ENCODE peak calls at places on chromosomes 5 and 9, in eight cellular contexts. One of them, this sample, is unnamed. For H3K4me1, the result is how much of the 10 kb centered on the place peaks cover.

GRCh38 chr5:19479562-19479961 is 508.4 kb downstream of the CDH18 start:
- DNase-seq in neuronal stem cell: no peak
- DNase-seq in ovary: no peak
- DNase-seq in CD8-positive, alpha-beta memory T cell: no peak
- DNase-seq in cardiac muscle cell: no peak
- DNase-seq in heart left ventricle: no peak
- DNase-seq in adrenal gland: no peak
- DNase-seq in pancreas: no peak
- DNase-seq in this sample: no peak

GRCh38 chr5:98321356-98321755 is 452.1 kb upstream of the RGMB start:
- DNase-seq in neuronal stem cell: no peak
- DNase-seq in ovary: no peak
- DNase-seq in CD8-positive, alpha-beta memory T cell: no peak
- DNase-seq in cardiac muscle cell: no peak
- DNase-seq in heart left ventricle: no peak
- DNase-seq in adrenal gland: no peak
- DNase-seq in pancreas: no peak
- DNase-seq in this sample: no peak

GRCh38 chr5:151022511-151023018 is 2.2 kb downstream of the GPX3 start:
- DNase-seq in neuronal stem cell: no peak
- DNase-seq in ovary: no peak
- DNase-seq in CD8-positive, alpha-beta memory T cell: no peak
- DNase-seq in cardiac muscle cell: peak
- DNase-seq in heart left ventricle: peak
- DNase-seq in adrenal gland: peak
- DNase-seq in pancreas: no peak
- DNase-seq in this sample: no peak

GRCh38 chr9:77533678-77534077 is 114.4 kb downstream of the GNA14 start:
- DNase-seq in neuronal stem cell: no peak
- DNase-seq in ovary: no peak
- DNase-seq in CD8-positive, alpha-beta memory T cell: no peak
- DNase-seq in cardiac muscle cell: no peak
- DNase-seq in heart left ventricle: no peak
- DNase-seq in adrenal gland: no peak
- DNase-seq in pancreas: no peak
- DNase-seq in this sample: no peak

GRCh38 chr5:109589983-109590382 is 99.7 kb upstream of the MAN2A1 start:
- DNase-seq in neuronal stem cell: no peak
- DNase-seq in ovary: no peak
- DNase-seq in CD8-positive, alpha-beta memory T cell: peak
- DNase-seq in cardiac muscle cell: no peak
- DNase-seq in heart left ventricle: no peak
- DNase-seq in adrenal gland: no peak
- DNase-seq in pancreas: no peak
- DNase-seq in this sample: no peak

GRCh38 chr9:4594994-4595393 is 67.1 kb upstream of the PLPP6 start:
- DNase-seq in neuronal stem cell: no peak
- DNase-seq in ovary: no peak
- DNase-seq in CD8-positive, alpha-beta memory T cell: no peak
- DNase-seq in cardiac muscle cell: no peak
- DNase-seq in heart left ventricle: no peak
- DNase-seq in adrenal gland: no peak
- DNase-seq in pancreas: no peak
- DNase-seq in this sample: no peak

GRCh38 chr5:93277001-93277400 is 304.0 kb downstream of the NR2F1-AS1 start:
- DNase-seq in neuronal stem cell: no peak
- DNase-seq in ovary: no peak
- DNase-seq in CD8-positive, alpha-beta memory T cell: no peak
- DNase-seq in cardiac muscle cell: no peak
- DNase-seq in heart left ventricle: no peak
- DNase-seq in adrenal gland: no peak
- DNase-seq in pancreas: no peak
- DNase-seq in this sample: no peak

GRCh38 chr5:171272996-171273970 is 35.8 kb upstream of the TLX3 start:
- DNase-seq in neuronal stem cell: peak
- DNase-seq in ovary: no peak
- DNase-seq in CD8-positive, alpha-beta memory T cell: no peak
- DNase-seq in cardiac muscle cell: peak
- DNase-seq in heart left ventricle: no peak
- DNase-seq in adrenal gland: no peak
- DNase-seq in pancreas: no peak
- DNase-seq in this sample: peak

GRCh38 chr5:151142933-151143332 is 14.6 kb downstream of the ANXA6 start:
- DNase-seq in neuronal stem cell: no peak
- DNase-seq in ovary: no peak
- DNase-seq in CD8-positive, alpha-beta memory T cell: no peak
- DNase-seq in cardiac muscle cell: no peak
- DNase-seq in heart left ventricle: no peak
- DNase-seq in adrenal gland: no peak
- DNase-seq in pancreas: no peak
- DNase-seq in this sample: no peak

GRCh38 chr9:629136-629535 is 212.4 kb upstream of the DMRT1 start:
- DNase-seq in neuronal stem cell: no peak
- DNase-seq in ovary: no peak
- DNase-seq in CD8-positive, alpha-beta memory T cell: no peak
- DNase-seq in cardiac muscle cell: no peak
- DNase-seq in heart left ventricle: no peak
- DNase-seq in adrenal gland: no peak
- DNase-seq in pancreas: no peak
- DNase-seq in this sample: no peak

GRCh38 chr5:67206381-67207328 is 10.1 kb upstream of the CD180 start:
- DNase-seq in neuronal stem cell: no peak
- DNase-seq in ovary: no peak
- DNase-seq in CD8-positive, alpha-beta memory T cell: peak
- DNase-seq in cardiac muscle cell: no peak
- DNase-seq in heart left ventricle: no peak
- DNase-seq in adrenal gland: no peak
- DNase-seq in pancreas: no peak
- DNase-seq in this sample: no peak

GRCh38 chr9:27394826-27395201 is 97.9 kb upstream of the EQTN start:
- DNase-seq in neuronal stem cell: no peak
- DNase-seq in ovary: no peak
- DNase-seq in CD8-positive, alpha-beta memory T cell: no peak
- DNase-seq in cardiac muscle cell: no peak
- DNase-seq in heart left ventricle: no peak
- DNase-seq in adrenal gland: no peak
- DNase-seq in pancreas: no peak
- DNase-seq in this sample: no peak

DNA sequence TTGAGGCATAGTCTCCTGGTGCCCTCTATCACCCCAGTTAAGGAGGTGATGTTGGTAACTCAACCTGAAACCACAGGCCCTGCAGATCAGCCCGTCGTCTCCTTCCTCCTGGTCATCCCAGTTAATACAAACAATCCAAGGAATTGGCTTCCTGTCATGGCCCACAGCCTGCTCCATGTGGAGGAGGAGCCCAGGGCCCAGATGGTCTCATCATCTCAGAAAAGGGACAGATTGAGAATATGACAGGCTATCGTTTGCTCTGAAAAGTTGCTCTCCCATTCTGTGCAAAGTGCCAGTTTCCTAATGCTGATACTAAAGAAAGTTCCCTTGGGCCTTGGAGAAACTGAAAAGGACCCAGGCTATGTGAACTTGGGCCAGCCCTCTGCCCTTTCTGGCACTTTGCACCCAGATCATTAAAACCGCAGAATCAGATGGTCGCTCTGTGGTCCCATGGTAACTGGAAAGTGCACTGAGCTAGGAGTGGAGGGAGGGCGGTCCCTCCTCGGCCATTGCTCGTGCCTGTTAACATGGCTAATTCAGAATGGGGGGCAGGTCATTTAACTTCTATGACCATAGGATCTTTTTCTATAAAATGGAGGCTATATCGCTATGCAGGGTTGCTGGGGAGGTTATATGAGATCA is 685 bp upstream of the SPAAR start:
- DNase-seq in neuronal stem cell: no peak
- DNase-seq in ovary: no peak
- DNase-seq in CD8-positive, alpha-beta memory T cell: no peak
- DNase-seq in cardiac muscle cell: peak
- DNase-seq in heart left ventricle: peak
- DNase-seq in adrenal gland: no peak
- DNase-seq in pancreas: no peak
- DNase-seq in this sample: no peak
- H3K4me1 ChIP-seq in neuronal stem cell: half or more
- H3K4me1 ChIP-seq in ovary: under half
- H3K4me1 ChIP-seq in CD8-positive, alpha-beta memory T cell: half or more
- H3K4me1 ChIP-seq in cardiac muscle cell: under half
- H3K4me1 ChIP-seq in heart left ventricle: half or more
- H3K4me1 ChIP-seq in adrenal gland: under half
- H3K4me1 ChIP-seq in pancreas: under half
- H3K4me1 ChIP-seq in this sample: under half

GRCh38 chr9:5853005-5853404 is 20.1 kb upstream of the ERMP1 start:
- DNase-seq in neuronal stem cell: no peak
- DNase-seq in ovary: no peak
- DNase-seq in CD8-positive, alpha-beta memory T cell: no peak
- DNase-seq in cardiac muscle cell: no peak
- DNase-seq in heart left ventricle: no peak
- DNase-seq in adrenal gland: no peak
- DNase-seq in pancreas: no peak
- DNase-seq in this sample: no peak

GRCh38 chr9:5854032-5854792 is 21.3 kb upstream of the ERMP1 start:
- DNase-seq in neuronal stem cell: no peak
- DNase-seq in ovary: no peak
- DNase-seq in CD8-positive, alpha-beta memory T cell: no peak
- DNase-seq in cardiac muscle cell: no peak
- DNase-seq in heart left ventricle: no peak
- DNase-seq in adrenal gland: no peak
- DNase-seq in pancreas: no peak
- DNase-seq in this sample: no peak

GRCh38 chr9:5850735-5851122 is 17.8 kb upstream of the ERMP1 start:
- DNase-seq in neuronal stem cell: no peak
- DNase-seq in ovary: no peak
- DNase-seq in CD8-positive, alpha-beta memory T cell: no peak
- DNase-seq in cardiac muscle cell: no peak
- DNase-seq in heart left ventricle: no peak
- DNase-seq in adrenal gland: no peak
- DNase-seq in pancreas: no peak
- DNase-seq in this sample: no peak

GRCh38 chr9:5848372-5848882 is 15.5 kb upstream of the ERMP1 start:
- DNase-seq in neuronal stem cell: no peak
- DNase-seq in ovary: no peak
- DNase-seq in CD8-positive, alpha-beta memory T cell: no peak
- DNase-seq in cardiac muscle cell: no peak
- DNase-seq in heart left ventricle: no peak
- DNase-seq in adrenal gland: no peak
- DNase-seq in pancreas: no peak
- DNase-seq in this sample: no peak

DNA sequence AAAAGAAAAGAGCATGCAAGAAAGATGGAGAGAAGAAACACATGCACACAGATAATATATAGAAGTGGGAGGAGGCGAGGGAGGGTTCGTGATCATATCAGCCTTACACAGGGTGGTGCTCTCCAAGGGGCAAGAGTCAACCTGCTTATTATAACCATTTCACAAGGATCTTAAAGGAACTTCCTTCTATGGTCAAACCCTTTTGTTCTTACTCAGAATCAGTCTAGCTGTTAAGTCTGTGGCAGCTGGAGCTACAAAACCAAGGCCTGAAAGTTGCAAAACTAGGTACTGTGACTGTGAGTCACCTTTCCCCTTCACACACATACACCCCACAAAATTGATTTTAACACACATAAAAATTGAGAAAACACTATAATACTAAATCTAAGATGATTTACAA is 18.5 kb upstream of the ERMP1 start:
- DNase-seq in neuronal stem cell: no peak
- DNase-seq in ovary: no peak
- DNase-seq in CD8-positive, alpha-beta memory T cell: no peak
- DNase-seq in cardiac muscle cell: peak
- DNase-seq in heart left ventricle: no peak
- DNase-seq in adrenal gland: peak
- DNase-seq in pancreas: no peak
- DNase-seq in this sample: no peak
- H3K27ac ChIP-seq in neuronal stem cell: no peak
- H3K27ac ChIP-seq in ovary: no peak
- H3K27ac ChIP-seq in CD8-positive, alpha-beta memory T cell: no peak
- H3K27ac ChIP-seq in cardiac muscle cell: no peak
- H3K27ac ChIP-seq in heart left ventricle: no peak
- H3K27ac ChIP-seq in adrenal gland: no peak
- H3K27ac ChIP-seq in pancreas: no peak
- H3K27ac ChIP-seq in this sample: no peak

GRCh38 chr9:21875893-21876292 is 73.5 kb downstream of the MTAP start:
- DNase-seq in neuronal stem cell: no peak
- DNase-seq in ovary: no peak
- DNase-seq in CD8-positive, alpha-beta memory T cell: no peak
- DNase-seq in cardiac muscle cell: no peak
- DNase-seq in heart left ventricle: no peak
- DNase-seq in adrenal gland: no peak
- DNase-seq in pancreas: no peak
- DNase-seq in this sample: no peak
- H3K4me1 ChIP-seq in neuronal stem cell: under half
- H3K4me1 ChIP-seq in ovary: under half
- H3K4me1 ChIP-seq in CD8-positive, alpha-beta memory T cell: under half
- H3K4me1 ChIP-seq in cardiac muscle cell: under half
- H3K4me1 ChIP-seq in heart left ventricle: under half
- H3K4me1 ChIP-seq in adrenal gland: under half
- H3K4me1 ChIP-seq in pancreas: under half
- H3K4me1 ChIP-seq in this sample: under half

DNA sequence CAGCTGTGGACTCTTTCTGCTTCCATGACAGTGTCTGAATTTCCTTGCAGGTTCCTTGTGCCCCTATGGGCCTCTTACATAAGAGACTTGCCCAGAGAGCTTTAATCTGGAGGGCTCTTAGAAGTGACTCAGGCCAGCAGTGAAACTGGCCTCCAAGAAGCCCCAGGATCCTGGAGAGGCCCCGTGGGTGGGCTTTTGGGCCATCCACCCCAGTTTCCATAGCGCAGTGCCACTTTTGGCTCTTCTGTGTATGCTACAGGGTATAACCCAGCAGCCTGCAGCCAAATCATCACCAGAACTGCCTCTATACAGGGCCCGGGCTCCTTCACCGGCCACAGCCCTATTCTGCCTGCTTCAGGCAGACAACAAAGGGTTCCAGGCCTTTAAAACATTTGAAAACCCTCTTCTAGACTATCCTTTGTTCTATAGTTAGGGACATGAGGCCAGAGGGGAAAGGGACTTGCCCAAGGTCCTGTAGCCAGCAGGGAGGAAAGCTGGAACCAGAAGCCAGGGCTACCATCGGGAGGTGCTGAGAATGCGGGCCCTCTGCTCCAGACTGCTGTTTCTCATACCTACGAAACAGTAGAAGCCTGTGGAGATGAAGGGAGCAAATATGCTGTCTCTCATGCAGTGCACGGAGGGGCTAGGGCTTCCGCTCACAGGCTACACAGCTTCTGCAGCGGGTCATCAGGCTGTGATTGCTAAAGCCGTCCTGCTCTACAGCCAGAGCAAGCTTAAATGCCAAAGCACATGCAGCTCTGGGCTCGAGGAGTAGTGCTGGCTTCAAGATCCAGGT is 18.0 kb downstream of the SH3PXD2B start:
- DNase-seq in neuronal stem cell: no peak
- DNase-seq in ovary: no peak
- DNase-seq in CD8-positive, alpha-beta memory T cell: no peak
- DNase-seq in cardiac muscle cell: no peak
- DNase-seq in heart left ventricle: no peak
- DNase-seq in adrenal gland: no peak
- DNase-seq in pancreas: no peak
- DNase-seq in this sample: no peak
- H3K27ac ChIP-seq in neuronal stem cell: no peak
- H3K27ac ChIP-seq in ovary: peak
- H3K27ac ChIP-seq in CD8-positive, alpha-beta memory T cell: no peak
- H3K27ac ChIP-seq in cardiac muscle cell: peak
- H3K27ac ChIP-seq in heart left ventricle: no peak
- H3K27ac ChIP-seq in adrenal gland: peak
- H3K27ac ChIP-seq in pancreas: no peak
- H3K27ac ChIP-seq in this sample: no peak

GRCh38 chr5:95872333-95873268 is 50.1 kb upstream of the GLRX start:
- DNase-seq in neuronal stem cell: no peak
- DNase-seq in ovary: no peak
- DNase-seq in CD8-positive, alpha-beta memory T cell: no peak
- DNase-seq in cardiac muscle cell: no peak
- DNase-seq in heart left ventricle: no peak
- DNase-seq in adrenal gland: no peak
- DNase-seq in pancreas: no peak
- DNase-seq in this sample: no peak
- H3K4me1 ChIP-seq in neuronal stem cell: under half
- H3K4me1 ChIP-seq in ovary: under half
- H3K4me1 ChIP-seq in CD8-positive, alpha-beta memory T cell: under half
- H3K4me1 ChIP-seq in cardiac muscle cell: under half
- H3K4me1 ChIP-seq in heart left ventricle: under half
- H3K4me1 ChIP-seq in adrenal gland: under half
- H3K4me1 ChIP-seq in pancreas: under half
- H3K4me1 ChIP-seq in this sample: under half